ENCODE peak calls at places on chromosomes 13 and 19, in eight cellular contexts. C is heart left ventricle, P is IMR-90, X is GM12878, H is Peyer's patch, F is ovary, E is esophagus squamous epithelium, U is uterus. O is an unnamed sample.
A peak's percentile ranks its signal among the peaks of the same experiment; 100 is the strongest.

GRCh38 chr13:42333613-42334328 is 61.8 kb downstream of the AKAP11 start:
- DNase-seq in C (no peak), P (peak; percentile 22), X (no peak), H (no peak), F (no peak), E (no peak), U (no peak), O (no peak)

GRCh38 chr19:30066781-30067759 is 125.0 kb downstream of the URI1 start:
- DNase-seq in C (no peak), P (no peak), X (no peak), H (no peak), F (no peak), E (no peak), U (no peak), O (no peak)

GRCh38 chr13:48223016-48223385 is 10.0 kb upstream of the ITM2B start:
- DNase-seq in C (no peak), P (no peak), X (no peak), H (no peak), F (no peak), E (no peak), U (no peak), O (no peak)

GRCh38 chr13:89694471-89694870 is 1653.0 kb upstream of the MIR17HG start:
- DNase-seq in C (no peak), P (no peak), X (no peak), H (no peak), F (no peak), E (no peak), U (no peak), O (no peak)

GRCh38 chr19:32336259-32337111 is 8.9 kb upstream of the ZNF507 start:
- DNase-seq in C (peak; percentile 36), P (peak; percentile 59), X (no peak), H (no peak), F (no peak), E (no peak), U (peak; percentile 39), O (no peak)

GRCh38 chr19:18392936-18393335 is 4.5 kb downstream of the LRRC25 start:
- DNase-seq in C (no peak), P (no peak), X (no peak), H (no peak), F (no peak), E (no peak), U (no peak), O (no peak)

GRCh38 chr19:23440791-23441190 is 45.5 kb upstream of the ZNF91 start:
- DNase-seq in C (no peak), P (no peak), X (no peak), H (no peak), F (no peak), E (no peak), U (no peak), O (no peak)

GRCh38 chr13:106786006-106786579 is 218.2 kb upstream of the ARGLU1 start:
- DNase-seq in C (no peak), P (no peak), X (no peak), H (no peak), F (no peak), E (no peak), U (no peak), O (no peak)

GRCh38 chr19:48194041-48194871 is 23.8 kb downstream of the ZSWIM9 start:
- DNase-seq in C (no peak), P (peak; percentile 7), X (no peak), H (no peak), F (no peak), E (no peak), U (no peak), O (no peak)

GRCh38 chr19:15779756-15780476 is 7.5 kb upstream of the OR10H5 start:
- DNase-seq in C (peak; percentile 89), P (no peak), X (no peak), H (no peak), F (peak; percentile 84), E (no peak), U (peak; percentile 81), O (peak; percentile 65)

GRCh38 chr13:110505594-110505993 is 55.9 kb downstream of the RAB20 start:
- DNase-seq in C (no peak), P (no peak), X (no peak), H (no peak), F (no peak), E (no peak), U (no peak), O (no peak)

GRCh38 chr13:93977986-93978385 is 501.5 kb downstream of the DCT start:
- DNase-seq in C (no peak), P (no peak), X (no peak), H (no peak), F (no peak), E (no peak), U (no peak), O (no peak)

GRCh38 chr13:21077360-21078353 is 16.3 kb upstream of the LATS2 start:
- DNase-seq in C (no peak), P (no peak), X (no peak), H (no peak), F (no peak), E (no peak), U (no peak), O (no peak)

GRCh38 chr19:38635483-38636399 is 11.7 kb upstream of the ACTN4 start:
- DNase-seq in C (no peak), P (no peak), X (no peak), H (no peak), F (no peak), E (no peak), U (no peak), O (no peak)

GRCh38 chr13:74406439-74406838 is 272.2 kb upstream of the KLF12 start:
- DNase-seq in C (no peak), P (no peak), X (no peak), H (no peak), F (no peak), E (no peak), U (no peak), O (no peak)

GRCh38 chr19:40570313-40571004 is 6.2 kb upstream of the SHKBP1 start:
- DNase-seq in C (peak; percentile 100), P (peak; percentile 100), X (peak; percentile 97), H (peak; percentile 99), F (peak; percentile 99), E (peak; percentile 94), U (peak; percentile 100), O (peak; percentile 97)

GRCh38 chr13:28012896-28013295 is 24.4 kb upstream of the URAD start:
- DNase-seq in C (no peak), P (no peak), X (peak; percentile 74), H (no peak), F (no peak), E (no peak), U (no peak), O (no peak)

GRCh38 chr19:16825312-16826168 is 3.7 kb upstream of the SIN3B start:
- DNase-seq in C (peak; percentile 70), P (peak; percentile 63), X (no peak), H (no peak), F (peak; percentile 80), E (no peak), U (peak; percentile 86), O (peak; percentile 28)

GRCh38 chr13:84430441-84430840 is 548.2 kb upstream of the SLITRK1 start:
- DNase-seq in C (no peak), P (peak; percentile 1), X (no peak), H (no peak), F (no peak), E (no peak), U (no peak), O (no peak)

DNA sequence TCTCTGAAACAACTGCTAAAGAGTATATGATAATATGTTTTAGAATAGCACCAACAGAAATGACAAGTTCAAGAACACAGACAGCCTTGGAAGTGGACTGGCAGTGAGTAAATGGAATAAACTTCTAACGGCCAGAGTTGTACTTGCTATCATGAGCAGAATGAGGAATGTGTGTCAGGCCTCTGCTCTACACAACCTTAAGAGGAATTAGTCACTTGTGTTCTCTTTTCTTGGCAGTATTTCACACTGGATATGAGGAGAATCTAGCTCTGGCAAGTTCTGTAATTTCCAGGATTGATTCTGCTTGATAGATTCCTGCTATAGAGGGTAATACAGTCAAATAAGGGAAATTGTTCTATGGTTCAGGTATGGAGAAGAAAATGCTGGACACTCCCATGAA is 757.3 kb downstream of the EFNB2 start:
- DNase-seq in C (no peak), P (peak; percentile 35), X (no peak), H (no peak), F (no peak), E (no peak), U (no peak), O (no peak)
- H3K27ac ChIP-seq in C (no peak overlapping the region), P (no peak overlapping the region), X (no peak overlapping the region), H (no peak overlapping the region), F (no peak overlapping the region), E (no peak overlapping the region), U (no peak overlapping the region), O (no peak overlapping the region)

DNA sequence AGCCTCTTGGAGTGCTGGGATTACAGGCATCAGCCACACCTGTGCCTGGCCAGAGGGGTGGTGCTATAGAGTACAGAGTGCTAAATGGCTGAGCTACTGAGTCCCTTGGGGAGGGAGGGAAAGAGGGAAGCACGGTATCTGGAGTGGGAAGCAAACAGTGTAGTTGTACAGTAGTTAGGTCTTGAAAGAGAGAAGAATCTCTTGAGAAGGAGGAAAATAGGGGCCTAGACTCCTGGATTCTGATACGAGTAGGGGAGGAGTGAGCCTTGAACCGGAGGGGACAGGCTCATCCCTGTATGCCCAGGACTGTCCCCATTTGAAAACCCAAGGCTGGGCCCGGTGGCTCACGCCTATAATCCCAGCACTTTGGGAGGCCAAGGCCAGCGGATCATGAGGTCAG is 5.1 kb downstream of the MYADM start:
- DNase-seq in C (no peak), P (no peak), X (no peak), H (no peak), F (no peak), E (no peak), U (no peak), O (no peak)
- H3K4me3 ChIP-seq in C (no peak overlapping the region), P (no peak overlapping the region), X (no peak overlapping the region), H (no peak overlapping the region), F (no peak overlapping the region), E (no peak overlapping the region), U (no peak overlapping the region), O (no peak overlapping the region)

DNA sequence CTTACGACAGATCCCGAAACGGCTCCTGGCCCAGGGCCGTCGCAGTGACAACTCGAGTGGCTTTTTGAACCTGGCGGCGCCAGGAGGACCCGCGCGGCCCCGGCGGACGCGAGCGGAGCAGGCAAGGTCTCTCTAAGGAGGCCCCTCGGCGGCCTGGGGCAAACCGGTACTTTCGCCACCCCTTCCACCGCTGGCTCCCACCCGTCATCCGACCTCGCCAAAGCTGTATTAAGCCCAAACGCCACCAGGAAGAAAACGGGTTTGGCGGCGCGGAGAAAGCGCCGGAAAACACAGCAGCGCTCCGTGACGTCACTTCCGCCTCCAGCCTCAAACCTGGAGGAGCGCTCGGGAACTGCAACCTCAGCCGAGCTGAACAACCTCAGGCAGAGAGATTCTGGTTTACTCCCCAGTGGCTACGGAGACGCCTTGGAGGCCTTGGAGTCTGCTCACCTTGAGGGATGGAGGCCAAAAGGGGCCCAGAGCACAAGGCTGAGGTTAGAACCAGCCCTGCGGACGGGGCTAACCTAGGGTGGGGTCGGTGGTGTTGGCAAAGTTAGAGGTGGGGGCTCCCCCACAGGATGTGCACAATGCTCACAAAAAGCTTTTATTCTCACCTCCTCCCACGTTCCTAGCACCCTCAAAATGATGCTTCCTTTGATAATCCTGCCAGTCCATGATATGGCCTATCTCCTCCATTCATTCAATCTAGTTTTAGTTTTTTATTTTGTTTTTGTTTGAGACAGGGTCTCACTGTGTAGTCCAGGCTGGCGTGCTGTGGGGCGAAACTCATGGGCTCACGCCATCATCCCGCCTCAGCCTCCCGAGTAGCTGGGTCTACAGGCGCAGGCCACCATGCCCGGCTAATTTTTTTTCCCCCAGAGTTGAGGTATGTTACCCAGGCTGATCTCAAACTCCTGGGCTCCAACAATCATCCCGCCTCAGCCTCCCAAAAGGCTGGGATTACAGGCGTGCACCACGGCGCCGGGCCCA is at the start of gene ZNF266:
- DNase-seq in C (peak; percentile 93), P (peak; percentile 90), X (peak; percentile 63), H (peak; percentile 92), F (peak; percentile 88), E (peak; percentile 47), U (peak; percentile 84), O (peak; percentile 77)
- TF ChIP-seq POLR2A in C (peak; percentile 46), P (peak; percentile 74), X (peak; percentile 89), H (no peak), F (no peak), E (peak; percentile 22), U (no peak), O (no peak)

GRCh38 chr19:2070986-2071673 is 20.1 kb upstream of the MKNK2 start:
- DNase-seq in C (no peak), P (no peak), X (no peak), H (no peak), F (no peak), E (no peak), U (no peak), O (no peak)
- H3K27ac ChIP-seq in C (no peak overlapping the region), P (no peak overlapping the region), X (no peak overlapping the region), H (peak overlapping the region; percentile 17), F (no peak overlapping the region), E (no peak overlapping the region), U (no peak overlapping the region), O (no peak overlapping the region)